ENCODE peak calls at places on chromosome 13, in eight cellular contexts. One of them, this sample, is unnamed.

GRCh38 chr13:41639955-41640780 is 182.8 kb downstream of the RGCC start:
- DNase-seq in stimulated activated CD4-positive, alpha-beta T cell treated with anti-CD3 and anti-CD28 coated beads, Interleukin-1b, Interleukin-23, amount 100 ng/mL, for 24 hours: no peak
- DNase-seq in H7: no peak
- DNase-seq in PC-3: no peak
- DNase-seq in amygdala: no peak
- DNase-seq in mesothelial cell of epicardium: no peak
- DNase-seq in omental fat pad: no peak
- DNase-seq in effector memory CD4-positive, alpha-beta T cell: no peak
- DNase-seq in this sample: no peak

GRCh38 chr13:73220966-73221720 is 162.3 kb downstream of the KLF5 start:
- DNase-seq in PC-3: no peak
- DNase-seq in amygdala: no peak
- DNase-seq in mesothelial cell of epicardium: no peak
- DNase-seq in H7: no peak
- DNase-seq in effector memory CD4-positive, alpha-beta T cell: no peak
- DNase-seq in stimulated activated CD4-positive, alpha-beta T cell treated with anti-CD3 and anti-CD28 coated beads, Interleukin-1b, Interleukin-23, amount 100 ng/mL, for 24 hours: no peak
- DNase-seq in omental fat pad: no peak
- DNase-seq in this sample: no peak

GRCh38 chr13:42064259-42064658 is 15.8 kb downstream of the DGKH start:
- DNase-seq in omental fat pad: no peak
- DNase-seq in PC-3: no peak
- DNase-seq in amygdala: no peak
- DNase-seq in stimulated activated CD4-positive, alpha-beta T cell treated with anti-CD3 and anti-CD28 coated beads, Interleukin-1b, Interleukin-23, amount 100 ng/mL, for 24 hours: no peak
- DNase-seq in effector memory CD4-positive, alpha-beta T cell: no peak
- DNase-seq in H7: no peak
- DNase-seq in mesothelial cell of epicardium: no peak
- DNase-seq in this sample: no peak

GRCh38 chr13:95500136-95500718 is 52.3 kb upstream of the CLDN10 start:
- DNase-seq in PC-3: no peak
- DNase-seq in H7: no peak
- DNase-seq in effector memory CD4-positive, alpha-beta T cell: no peak
- DNase-seq in amygdala: no peak
- DNase-seq in stimulated activated CD4-positive, alpha-beta T cell treated with anti-CD3 and anti-CD28 coated beads, Interleukin-1b, Interleukin-23, amount 100 ng/mL, for 24 hours: no peak
- DNase-seq in mesothelial cell of epicardium: no peak
- DNase-seq in omental fat pad: no peak
- DNase-seq in this sample: no peak

GRCh38 chr13:51339354-51339753 is at the start of gene SERPINE3:
- DNase-seq in mesothelial cell of epicardium: no peak
- DNase-seq in amygdala: no peak
- DNase-seq in PC-3: no peak
- DNase-seq in effector memory CD4-positive, alpha-beta T cell: no peak
- DNase-seq in stimulated activated CD4-positive, alpha-beta T cell treated with anti-CD3 and anti-CD28 coated beads, Interleukin-1b, Interleukin-23, amount 100 ng/mL, for 24 hours: no peak
- DNase-seq in omental fat pad: no peak
- DNase-seq in H7: no peak
- DNase-seq in this sample: no peak

GRCh38 chr13:61040180-61040579 is 375.5 kb downstream of the PCDH20 start:
- DNase-seq in mesothelial cell of epicardium: no peak
- DNase-seq in amygdala: no peak
- DNase-seq in PC-3: no peak
- DNase-seq in omental fat pad: no peak
- DNase-seq in effector memory CD4-positive, alpha-beta T cell: no peak
- DNase-seq in H7: no peak
- DNase-seq in stimulated activated CD4-positive, alpha-beta T cell treated with anti-CD3 and anti-CD28 coated beads, Interleukin-1b, Interleukin-23, amount 100 ng/mL, for 24 hours: no peak
- DNase-seq in this sample: no peak

GRCh38 chr13:48938308-48938943 is 37.3 kb upstream of the FNDC3A start:
- DNase-seq in PC-3: no peak
- DNase-seq in mesothelial cell of epicardium: no peak
- DNase-seq in amygdala: no peak
- DNase-seq in omental fat pad: no peak
- DNase-seq in effector memory CD4-positive, alpha-beta T cell: no peak
- DNase-seq in H7: no peak
- DNase-seq in stimulated activated CD4-positive, alpha-beta T cell treated with anti-CD3 and anti-CD28 coated beads, Interleukin-1b, Interleukin-23, amount 100 ng/mL, for 24 hours: no peak
- DNase-seq in this sample: no peak

GRCh38 chr13:91133941-91134772 is 213.3 kb upstream of the MIR17HG start:
- DNase-seq in PC-3: peak; percentile 61
- DNase-seq in amygdala: peak; percentile 2
- DNase-seq in stimulated activated CD4-positive, alpha-beta T cell treated with anti-CD3 and anti-CD28 coated beads, Interleukin-1b, Interleukin-23, amount 100 ng/mL, for 24 hours: peak; percentile 9
- DNase-seq in effector memory CD4-positive, alpha-beta T cell: no peak
- DNase-seq in H7: peak; percentile 13
- DNase-seq in mesothelial cell of epicardium: no peak
- DNase-seq in omental fat pad: no peak
- DNase-seq in this sample: no peak

GRCh38 chr13:80235131-80235530 is 105.8 kb downstream of the SPRY2 start:
- DNase-seq in effector memory CD4-positive, alpha-beta T cell: no peak
- DNase-seq in stimulated activated CD4-positive, alpha-beta T cell treated with anti-CD3 and anti-CD28 coated beads, Interleukin-1b, Interleukin-23, amount 100 ng/mL, for 24 hours: no peak
- DNase-seq in omental fat pad: no peak
- DNase-seq in PC-3: peak; percentile 53
- DNase-seq in H7: no peak
- DNase-seq in mesothelial cell of epicardium: no peak
- DNase-seq in amygdala: no peak
- DNase-seq in this sample: no peak

This sample was measured in GM18507.